ENCODE peak calls at places on chromosomes 11 and 22, in eight cellular contexts. One of them, this sample, is unnamed.
A peak's percentile ranks its signal among the peaks of the same experiment; 100 is the strongest.

GRCh38 chr11:74749965-74750296 is 1.3 kb downstream of the RNF169 start:
- DNase-seq in lower leg skin: no peak
- DNase-seq in mesendoderm: no peak
- DNase-seq in stimulated activated CD8-positive, alpha-beta memory T cell treated with anti-CD3 and anti-CD28 coated beads, Interleukin-7, amount 100 ng/mL, for 1 hour: no peak
- DNase-seq in psoas muscle: no peak
- DNase-seq in RWPE1: no peak
- DNase-seq in colonic mucosa: no peak
- DNase-seq in GM23248: peak; percentile 30
- DNase-seq in this sample: no peak

GRCh38 chr11:127843483-127844396 is 743.6 kb downstream of the ETS1 start:
- DNase-seq in RWPE1: peak; percentile 61
- DNase-seq in stimulated activated CD8-positive, alpha-beta memory T cell treated with anti-CD3 and anti-CD28 coated beads, Interleukin-7, amount 100 ng/mL, for 1 hour: peak; percentile 25
- DNase-seq in GM23248: peak; percentile 88
- DNase-seq in mesendoderm: peak; percentile 88
- DNase-seq in lower leg skin: peak; percentile 88
- DNase-seq in psoas muscle: peak; percentile 51
- DNase-seq in colonic mucosa: peak; percentile 74
- DNase-seq in this sample: peak; percentile 90

GRCh38 chr11:101444164-101444563 is 139.6 kb downstream of the TRPC6 start:
- DNase-seq in mesendoderm: no peak
- DNase-seq in stimulated activated CD8-positive, alpha-beta memory T cell treated with anti-CD3 and anti-CD28 coated beads, Interleukin-7, amount 100 ng/mL, for 1 hour: no peak
- DNase-seq in colonic mucosa: peak; percentile 27
- DNase-seq in GM23248: no peak
- DNase-seq in psoas muscle: no peak
- DNase-seq in lower leg skin: no peak
- DNase-seq in RWPE1: no peak
- DNase-seq in this sample: peak; percentile 65

GRCh38 chr11:47551086-47551485 is 1.8 kb downstream of the CELF1 start:
- DNase-seq in RWPE1: no peak
- DNase-seq in stimulated activated CD8-positive, alpha-beta memory T cell treated with anti-CD3 and anti-CD28 coated beads, Interleukin-7, amount 100 ng/mL, for 1 hour: no peak
- DNase-seq in psoas muscle: no peak
- DNase-seq in GM23248: peak; percentile 64
- DNase-seq in colonic mucosa: no peak
- DNase-seq in mesendoderm: peak; percentile 73
- DNase-seq in lower leg skin: no peak
- DNase-seq in this sample: no peak

GRCh38 chr11:11078344-11078743 is 220.5 kb upstream of the ZBED5 start:
- DNase-seq in GM23248: peak; percentile 43
- DNase-seq in lower leg skin: no peak
- DNase-seq in RWPE1: no peak
- DNase-seq in psoas muscle: no peak
- DNase-seq in colonic mucosa: no peak
- DNase-seq in stimulated activated CD8-positive, alpha-beta memory T cell treated with anti-CD3 and anti-CD28 coated beads, Interleukin-7, amount 100 ng/mL, for 1 hour: no peak
- DNase-seq in mesendoderm: peak; percentile 54
- DNase-seq in this sample: no peak

GRCh38 chr22:48306284-48306683 is 1521.4 kb downstream of the BRD1 start:
- DNase-seq in mesendoderm: no peak
- DNase-seq in psoas muscle: no peak
- DNase-seq in lower leg skin: no peak
- DNase-seq in RWPE1: no peak
- DNase-seq in GM23248: no peak
- DNase-seq in stimulated activated CD8-positive, alpha-beta memory T cell treated with anti-CD3 and anti-CD28 coated beads, Interleukin-7, amount 100 ng/mL, for 1 hour: no peak
- DNase-seq in colonic mucosa: no peak
- DNase-seq in this sample: no peak

GRCh38 chr22:46675938-46676337 is 55.8 kb downstream of the GRAMD4 start:
- DNase-seq in stimulated activated CD8-positive, alpha-beta memory T cell treated with anti-CD3 and anti-CD28 coated beads, Interleukin-7, amount 100 ng/mL, for 1 hour: no peak
- DNase-seq in RWPE1: no peak
- DNase-seq in GM23248: no peak
- DNase-seq in mesendoderm: no peak
- DNase-seq in psoas muscle: no peak
- DNase-seq in colonic mucosa: no peak
- DNase-seq in lower leg skin: no peak
- DNase-seq in this sample: no peak

GRCh38 chr11:95831198-95831883 is 41.0 kb downstream of the CEP57 start:
- DNase-seq in colonic mucosa: no peak
- DNase-seq in stimulated activated CD8-positive, alpha-beta memory T cell treated with anti-CD3 and anti-CD28 coated beads, Interleukin-7, amount 100 ng/mL, for 1 hour: no peak
- DNase-seq in mesendoderm: peak; percentile 31
- DNase-seq in GM23248: peak; percentile 89
- DNase-seq in psoas muscle: no peak
- DNase-seq in RWPE1: peak; percentile 45
- DNase-seq in lower leg skin: no peak
- DNase-seq in this sample: no peak

GRCh38 chr11:8672346-8672745 is 10.1 kb downstream of the TRIM66 start:
- DNase-seq in mesendoderm: no peak
- DNase-seq in psoas muscle: no peak
- DNase-seq in GM23248: no peak
- DNase-seq in stimulated activated CD8-positive, alpha-beta memory T cell treated with anti-CD3 and anti-CD28 coated beads, Interleukin-7, amount 100 ng/mL, for 1 hour: no peak
- DNase-seq in RWPE1: no peak
- DNase-seq in lower leg skin: no peak
- DNase-seq in colonic mucosa: no peak
- DNase-seq in this sample: no peak

GRCh38 chr11:126698576-126698975 is 302.0 kb downstream of the KIRREL3 start:
- DNase-seq in colonic mucosa: no peak
- DNase-seq in lower leg skin: no peak
- DNase-seq in GM23248: no peak
- DNase-seq in mesendoderm: peak; percentile 6
- DNase-seq in stimulated activated CD8-positive, alpha-beta memory T cell treated with anti-CD3 and anti-CD28 coated beads, Interleukin-7, amount 100 ng/mL, for 1 hour: no peak
- DNase-seq in psoas muscle: no peak
- DNase-seq in RWPE1: no peak
- DNase-seq in this sample: no peak

GRCh38 chr11:102204174-102204573 is 93.9 kb downstream of the YAP1 start:
- DNase-seq in psoas muscle: no peak
- DNase-seq in lower leg skin: no peak
- DNase-seq in mesendoderm: no peak
- DNase-seq in colonic mucosa: no peak
- DNase-seq in stimulated activated CD8-positive, alpha-beta memory T cell treated with anti-CD3 and anti-CD28 coated beads, Interleukin-7, amount 100 ng/mL, for 1 hour: no peak
- DNase-seq in RWPE1: no peak
- DNase-seq in GM23248: peak; percentile 60
- DNase-seq in this sample: no peak

GRCh38 chr22:30861688-30862552 is 106.7 kb downstream of the MORC2 start:
- DNase-seq in RWPE1: no peak
- DNase-seq in colonic mucosa: no peak
- DNase-seq in lower leg skin: peak; percentile 59
- DNase-seq in psoas muscle: no peak
- DNase-seq in stimulated activated CD8-positive, alpha-beta memory T cell treated with anti-CD3 and anti-CD28 coated beads, Interleukin-7, amount 100 ng/mL, for 1 hour: no peak
- DNase-seq in GM23248: no peak
- DNase-seq in mesendoderm: no peak
- DNase-seq in this sample: no peak

GRCh38 chr22:49951001-49951677 is 9.4 kb upstream of the PIM3 start:
- DNase-seq in RWPE1: peak; percentile 54
- DNase-seq in mesendoderm: no peak
- DNase-seq in lower leg skin: no peak
- DNase-seq in psoas muscle: no peak
- DNase-seq in stimulated activated CD8-positive, alpha-beta memory T cell treated with anti-CD3 and anti-CD28 coated beads, Interleukin-7, amount 100 ng/mL, for 1 hour: no peak
- DNase-seq in GM23248: no peak
- DNase-seq in colonic mucosa: peak; percentile 94
- DNase-seq in this sample: peak; percentile 95